ENCODE peak calls at places on chromosomes 12 and 14, in nine cellular contexts. One of them, this sample, is unnamed.

GRCh38 chr12:22262309-22262708 is 72.2 kb downstream of the ST8SIA1 start:
- DNase-seq in K562: no peak
- DNase-seq in GM12891: no peak
- DNase-seq in GM06990: no peak
- DNase-seq in lung: no peak
- DNase-seq in NCI-H187 treated with DMSO at 0.1 percent for 48 hours: no peak
- DNase-seq in CD4-positive, CD25-positive, alpha-beta regulatory T cell: no peak
- DNase-seq in foreskin melanocyte: peak
- DNase-seq in globus pallidus: no peak
- DNase-seq in this sample: no peak

GRCh38 chr12:90216815-90217214 is 508.2 kb upstream of the ATP2B1 start:
- DNase-seq in globus pallidus: no peak
- DNase-seq in lung: no peak
- DNase-seq in CD4-positive, CD25-positive, alpha-beta regulatory T cell: no peak
- DNase-seq in GM06990: no peak
- DNase-seq in foreskin melanocyte: peak
- DNase-seq in NCI-H187 treated with DMSO at 0.1 percent for 48 hours: no peak
- DNase-seq in K562: no peak
- DNase-seq in GM12891: no peak
- DNase-seq in this sample: no peak

GRCh38 chr12:93022603-93023340 is 93.7 kb upstream of the EEA1 start:
- DNase-seq in GM12891: no peak
- DNase-seq in globus pallidus: no peak
- DNase-seq in NCI-H187 treated with DMSO at 0.1 percent for 48 hours: no peak
- DNase-seq in GM06990: no peak
- DNase-seq in lung: no peak
- DNase-seq in foreskin melanocyte: no peak
- DNase-seq in K562: no peak
- DNase-seq in CD4-positive, CD25-positive, alpha-beta regulatory T cell: no peak
- DNase-seq in this sample: no peak

GRCh38 chr12:6899837-6900519 is 4.6 kb upstream of the LRRC23 start:
- DNase-seq in foreskin melanocyte: no peak
- DNase-seq in GM12891: no peak
- DNase-seq in globus pallidus: peak
- DNase-seq in K562: no peak
- DNase-seq in NCI-H187 treated with DMSO at 0.1 percent for 48 hours: no peak
- DNase-seq in CD4-positive, CD25-positive, alpha-beta regulatory T cell: no peak
- DNase-seq in lung: peak
- DNase-seq in GM06990: no peak
- DNase-seq in this sample: no peak

GRCh38 chr12:19757317-19757877 is 318.1 kb downstream of the AEBP2 start:
- DNase-seq in NCI-H187 treated with DMSO at 0.1 percent for 48 hours: no peak
- DNase-seq in K562: no peak
- DNase-seq in foreskin melanocyte: peak
- DNase-seq in GM12891: no peak
- DNase-seq in CD4-positive, CD25-positive, alpha-beta regulatory T cell: peak
- DNase-seq in GM06990: no peak
- DNase-seq in lung: no peak
- DNase-seq in globus pallidus: peak
- DNase-seq in this sample: no peak

GRCh38 chr12:47812797-47813490 is 6.8 kb downstream of the HDAC7 start:
- DNase-seq in lung: peak
- DNase-seq in K562: peak
- DNase-seq in CD4-positive, CD25-positive, alpha-beta regulatory T cell: peak
- DNase-seq in foreskin melanocyte: no peak
- DNase-seq in globus pallidus: peak
- DNase-seq in GM06990: peak
- DNase-seq in GM12891: peak
- DNase-seq in NCI-H187 treated with DMSO at 0.1 percent for 48 hours: no peak
- DNase-seq in this sample: peak

GRCh38 chr12:52211716-52212585 is 20.1 kb upstream of the KRT80 start:
- DNase-seq in GM12891: no peak
- DNase-seq in lung: no peak
- DNase-seq in GM06990: no peak
- DNase-seq in K562: no peak
- DNase-seq in NCI-H187 treated with DMSO at 0.1 percent for 48 hours: no peak
- DNase-seq in CD4-positive, CD25-positive, alpha-beta regulatory T cell: no peak
- DNase-seq in foreskin melanocyte: no peak
- DNase-seq in globus pallidus: no peak
- DNase-seq in this sample: no peak

GRCh38 chr12:56836317-56836716 is 73.2 kb downstream of the HSD17B6 start:
- DNase-seq in lung: peak
- DNase-seq in K562: no peak
- DNase-seq in globus pallidus: no peak
- DNase-seq in GM06990: no peak
- DNase-seq in CD4-positive, CD25-positive, alpha-beta regulatory T cell: no peak
- DNase-seq in GM12891: no peak
- DNase-seq in foreskin melanocyte: peak
- DNase-seq in NCI-H187 treated with DMSO at 0.1 percent for 48 hours: no peak
- DNase-seq in this sample: no peak

GRCh38 chr14:21428930-21429329 is 27.0 kb downstream of the CHD8 start:
- DNase-seq in GM06990: no peak
- DNase-seq in foreskin melanocyte: no peak
- DNase-seq in globus pallidus: no peak
- DNase-seq in K562: no peak
- DNase-seq in GM12891: no peak
- DNase-seq in lung: no peak
- DNase-seq in CD4-positive, CD25-positive, alpha-beta regulatory T cell: no peak
- DNase-seq in NCI-H187 treated with DMSO at 0.1 percent for 48 hours: no peak
- DNase-seq in this sample: no peak

GRCh38 chr14:77641207-77641533 is 24.7 kb upstream of the SPTLC2 start:
- DNase-seq in lung: no peak
- DNase-seq in GM12891: no peak
- DNase-seq in K562: no peak
- DNase-seq in globus pallidus: no peak
- DNase-seq in GM06990: peak
- DNase-seq in CD4-positive, CD25-positive, alpha-beta regulatory T cell: no peak
- DNase-seq in foreskin melanocyte: no peak
- DNase-seq in NCI-H187 treated with DMSO at 0.1 percent for 48 hours: no peak
- DNase-seq in this sample: no peak

GRCh38 chr12:81644503-81644902 is 114.6 kb downstream of the PPFIA2 start:
- DNase-seq in CD4-positive, CD25-positive, alpha-beta regulatory T cell: peak
- DNase-seq in GM06990: no peak
- DNase-seq in globus pallidus: peak
- DNase-seq in GM12891: no peak
- DNase-seq in foreskin melanocyte: peak
- DNase-seq in lung: no peak
- DNase-seq in NCI-H187 treated with DMSO at 0.1 percent for 48 hours: no peak
- DNase-seq in K562: no peak
- DNase-seq in this sample: no peak

GRCh38 chr14:64704743-64705405 is 650 bp downstream of the PLEKHG3 start:
- DNase-seq in GM12891: no peak
- DNase-seq in lung: no peak
- DNase-seq in GM06990: no peak
- DNase-seq in globus pallidus: no peak
- DNase-seq in foreskin melanocyte: no peak
- DNase-seq in NCI-H187 treated with DMSO at 0.1 percent for 48 hours: no peak
- DNase-seq in CD4-positive, CD25-positive, alpha-beta regulatory T cell: no peak
- DNase-seq in K562: peak
- DNase-seq in this sample: no peak

GRCh38 chr14:71448431-71449315 is 483.6 kb upstream of the RGS6 start:
- DNase-seq in NCI-H187 treated with DMSO at 0.1 percent for 48 hours: no peak
- DNase-seq in CD4-positive, CD25-positive, alpha-beta regulatory T cell: no peak
- DNase-seq in lung: no peak
- DNase-seq in K562: no peak
- DNase-seq in GM06990: no peak
- DNase-seq in foreskin melanocyte: no peak
- DNase-seq in GM12891: no peak
- DNase-seq in globus pallidus: no peak
- DNase-seq in this sample: no peak

GRCh38 chr12:47356129-47356622 is 276.4 kb upstream of the AMIGO2 start:
- DNase-seq in lung: no peak
- DNase-seq in K562: no peak
- DNase-seq in NCI-H187 treated with DMSO at 0.1 percent for 48 hours: no peak
- DNase-seq in CD4-positive, CD25-positive, alpha-beta regulatory T cell: peak
- DNase-seq in foreskin melanocyte: no peak
- DNase-seq in globus pallidus: peak
- DNase-seq in GM06990: peak
- DNase-seq in GM12891: peak
- DNase-seq in this sample: peak

GRCh38 chr12:121537814-121538698 is 42.8 kb downstream of the KDM2B start:
- DNase-seq in lung: no peak
- DNase-seq in K562: no peak
- DNase-seq in GM06990: peak
- DNase-seq in globus pallidus: no peak
- DNase-seq in CD4-positive, CD25-positive, alpha-beta regulatory T cell: peak
- DNase-seq in GM12891: no peak
- DNase-seq in NCI-H187 treated with DMSO at 0.1 percent for 48 hours: no peak
- DNase-seq in foreskin melanocyte: no peak
- DNase-seq in this sample: no peak

GRCh38 chr14:102140027-102140749 is 491 bp downstream of the WDR20 start:
- DNase-seq in globus pallidus: no peak
- DNase-seq in NCI-H187 treated with DMSO at 0.1 percent for 48 hours: no peak
- DNase-seq in CD4-positive, CD25-positive, alpha-beta regulatory T cell: peak
- DNase-seq in lung: peak
- DNase-seq in GM06990: peak
- DNase-seq in GM12891: peak
- DNase-seq in K562: peak
- DNase-seq in foreskin melanocyte: no peak
- DNase-seq in this sample: no peak

GRCh38 chr12:120468846-120469449 is 600 bp downstream of the SRSF9 start:
- DNase-seq in globus pallidus: no peak
- DNase-seq in K562: peak
- DNase-seq in foreskin melanocyte: no peak
- DNase-seq in GM06990: no peak
- DNase-seq in GM12891: peak
- DNase-seq in CD4-positive, CD25-positive, alpha-beta regulatory T cell: peak
- DNase-seq in lung: peak
- DNase-seq in NCI-H187 treated with DMSO at 0.1 percent for 48 hours: no peak
- DNase-seq in this sample: peak

GRCh38 chr12:11747969-11748368 is 98.5 kb downstream of the ETV6 start:
- DNase-seq in GM12891: no peak
- DNase-seq in K562: no peak
- DNase-seq in foreskin melanocyte: no peak
- DNase-seq in NCI-H187 treated with DMSO at 0.1 percent for 48 hours: no peak
- DNase-seq in GM06990: no peak
- DNase-seq in CD4-positive, CD25-positive, alpha-beta regulatory T cell: no peak
- DNase-seq in lung: no peak
- DNase-seq in globus pallidus: no peak
- DNase-seq in this sample: no peak

GRCh38 chr14:103624860-103625259 is 4.2 kb upstream of the KLC1 start:
- DNase-seq in globus pallidus: no peak
- DNase-seq in GM12891: no peak
- DNase-seq in lung: peak
- DNase-seq in foreskin melanocyte: peak
- DNase-seq in GM06990: peak
- DNase-seq in NCI-H187 treated with DMSO at 0.1 percent for 48 hours: no peak
- DNase-seq in CD4-positive, CD25-positive, alpha-beta regulatory T cell: peak
- DNase-seq in K562: no peak
- DNase-seq in this sample: no peak

GRCh38 chr12:30794591-30795409 is 40.0 kb upstream of the CAPRIN2 start:
- DNase-seq in GM12891: no peak
- DNase-seq in CD4-positive, CD25-positive, alpha-beta regulatory T cell: peak
- DNase-seq in GM06990: no peak
- DNase-seq in K562: no peak
- DNase-seq in globus pallidus: no peak
- DNase-seq in NCI-H187 treated with DMSO at 0.1 percent for 48 hours: no peak
- DNase-seq in lung: no peak
- DNase-seq in foreskin melanocyte: no peak
- DNase-seq in this sample: no peak

GRCh38 chr14:104184506-104184905 is 46.1 kb downstream of the KIF26A start:
- DNase-seq in NCI-H187 treated with DMSO at 0.1 percent for 48 hours: no peak
- DNase-seq in GM06990: no peak
- DNase-seq in K562: no peak
- DNase-seq in globus pallidus: no peak
- DNase-seq in GM12891: no peak
- DNase-seq in CD4-positive, CD25-positive, alpha-beta regulatory T cell: no peak
- DNase-seq in foreskin melanocyte: no peak
- DNase-seq in lung: no peak
- DNase-seq in this sample: no peak

GRCh38 chr12:99232324-99232723 is 415.2 kb upstream of the GARIN6 start:
- DNase-seq in GM12891: no peak
- DNase-seq in K562: no peak
- DNase-seq in CD4-positive, CD25-positive, alpha-beta regulatory T cell: no peak
- DNase-seq in foreskin melanocyte: no peak
- DNase-seq in globus pallidus: no peak
- DNase-seq in GM06990: no peak
- DNase-seq in NCI-H187 treated with DMSO at 0.1 percent for 48 hours: no peak
- DNase-seq in lung: no peak
- DNase-seq in this sample: no peak

GRCh38 chr14:104149617-104150141 is 11.3 kb downstream of the KIF26A start:
- DNase-seq in foreskin melanocyte: no peak
- DNase-seq in GM12891: no peak
- DNase-seq in CD4-positive, CD25-positive, alpha-beta regulatory T cell: no peak
- DNase-seq in globus pallidus: no peak
- DNase-seq in NCI-H187 treated with DMSO at 0.1 percent for 48 hours: no peak
- DNase-seq in lung: no peak
- DNase-seq in K562: no peak
- DNase-seq in GM06990: no peak
- DNase-seq in this sample: no peak

GRCh38 chr12:105573574-105573973 is 243.1 kb downstream of the C12orf75 start:
- DNase-seq in lung: no peak
- DNase-seq in NCI-H187 treated with DMSO at 0.1 percent for 48 hours: no peak
- DNase-seq in CD4-positive, CD25-positive, alpha-beta regulatory T cell: no peak
- DNase-seq in GM06990: no peak
- DNase-seq in foreskin melanocyte: no peak
- DNase-seq in K562: no peak
- DNase-seq in GM12891: no peak
- DNase-seq in globus pallidus: no peak
- DNase-seq in this sample: no peak

GRCh38 chr14:72710212-72710611 is 183.7 kb downstream of the DPF3 start:
- DNase-seq in globus pallidus: peak
- DNase-seq in K562: no peak
- DNase-seq in NCI-H187 treated with DMSO at 0.1 percent for 48 hours: no peak
- DNase-seq in GM12891: no peak
- DNase-seq in GM06990: no peak
- DNase-seq in lung: no peak
- DNase-seq in CD4-positive, CD25-positive, alpha-beta regulatory T cell: no peak
- DNase-seq in foreskin melanocyte: no peak
- DNase-seq in this sample: no peak

GRCh38 chr12:106223485-106224391 is 24.1 kb downstream of the CKAP4 start:
- DNase-seq in K562: peak
- DNase-seq in globus pallidus: peak
- DNase-seq in NCI-H187 treated with DMSO at 0.1 percent for 48 hours: no peak
- DNase-seq in GM12891: peak
- DNase-seq in CD4-positive, CD25-positive, alpha-beta regulatory T cell: peak
- DNase-seq in lung: peak
- DNase-seq in foreskin melanocyte: no peak
- DNase-seq in GM06990: no peak
- DNase-seq in this sample: peak

GRCh38 chr12:50005150-50005549 is 20.1 kb downstream of the RACGAP1 start:
- DNase-seq in GM12891: no peak
- DNase-seq in K562: no peak
- DNase-seq in lung: no peak
- DNase-seq in NCI-H187 treated with DMSO at 0.1 percent for 48 hours: no peak
- DNase-seq in CD4-positive, CD25-positive, alpha-beta regulatory T cell: no peak
- DNase-seq in foreskin melanocyte: no peak
- DNase-seq in globus pallidus: peak
- DNase-seq in GM06990: no peak
- DNase-seq in this sample: no peak

This sample was measured in GM19239.